ENCODE peak calls at places on chromosomes 12 and 14, in eight cellular contexts. I, B, F, X, E, S, L and Y are unnamed samples.

GRCh38 chr12:12918781-12919180 is 27.4 kb downstream of the GPRC5A start:
- DNase-seq in I (peak; percentile 39), B (no peak), F (no peak), X (no peak), E (no peak), S (no peak), L (no peak), Y (no peak)

GRCh38 chr12:77204055-77204454 is 138.7 kb upstream of the E2F7 start:
- DNase-seq in I (no peak), B (no peak), F (no peak), X (peak; percentile 18), E (peak; percentile 17), S (no peak), L (no peak), Y (no peak)

GRCh38 chr14:101707863-101708620 is 53.5 kb upstream of the PPP2R5C start:
- DNase-seq in I (no peak), B (no peak), F (no peak), X (no peak), E (no peak), S (no peak), L (no peak), Y (no peak)

GRCh38 chr12:60666895-60667294 is 1071.1 kb downstream of the SLC16A7 start:
- DNase-seq in I (no peak), B (no peak), F (no peak), X (no peak), E (no peak), S (no peak), L (no peak), Y (no peak)

GRCh38 chr14:56247495-56248087 is 129.4 kb downstream of the PELI2 start:
- DNase-seq in I (peak; percentile 19), B (no peak), F (no peak), X (no peak), E (peak; percentile 42), S (no peak), L (no peak), Y (no peak)

GRCh38 chr12:5390174-5390799 is 41.6 kb upstream of the NTF3 start:
- DNase-seq in I (no peak), B (no peak), F (no peak), X (no peak), E (no peak), S (no peak), L (no peak), Y (no peak)

GRCh38 chr14:55458800-55459577 is 18.6 kb upstream of the TBPL2 start:
- DNase-seq in I (no peak), B (no peak), F (no peak), X (peak; percentile 14), E (peak; percentile 64), S (no peak), L (no peak), Y (no peak)

GRCh38 chr14:74089251-74090020 is 4.7 kb downstream of the LIN52 start:
- DNase-seq in I (no peak), B (no peak), F (no peak), X (no peak), E (no peak), S (no peak), L (no peak), Y (no peak)

GRCh38 chr12:84502907-84503787 is 409.5 kb downstream of the SLC6A15 start:
- DNase-seq in I (peak; percentile 69), B (no peak), F (peak; percentile 37), X (peak; percentile 66), E (peak; percentile 78), S (no peak), L (peak; percentile 55), Y (peak; percentile 54)

GRCh38 chr12:617304-617915 is 45.8 kb downstream of the NINJ2 start:
- DNase-seq in I (peak; percentile 53), B (peak; percentile 83), F (no peak), X (no peak), E (peak; percentile 6), S (peak; percentile 74), L (no peak), Y (peak; percentile 22)

GRCh38 chr12:33012226-33012625 is 115.6 kb upstream of the PKP2 start:
- DNase-seq in I (no peak), B (no peak), F (no peak), X (no peak), E (no peak), S (no peak), L (no peak), Y (no peak)

GRCh38 chr12:91105807-91106206 is 5.5 kb downstream of the LUM start:
- DNase-seq in I (no peak), B (no peak), F (no peak), X (no peak), E (peak; percentile 33), S (no peak), L (no peak), Y (no peak)

GRCh38 chr14:50800032-50800431 is 30.9 kb downstream of the NIN start:
- DNase-seq in I (peak; percentile 4), B (no peak), F (no peak), X (no peak), E (peak; percentile 45), S (no peak), L (no peak), Y (no peak)

GRCh38 chr14:71327691-71328090 is 420.4 kb downstream of the PCNX1 start:
- DNase-seq in I (no peak), B (no peak), F (no peak), X (no peak), E (no peak), S (no peak), L (no peak), Y (no peak)

GRCh38 chr12:124772467-124773170 is 91.0 kb downstream of the SCARB1 start:
- DNase-seq in I (no peak), B (no peak), F (no peak), X (no peak), E (no peak), S (no peak), L (no peak), Y (no peak)

GRCh38 chr12:124774054-124774461 is 89.6 kb downstream of the SCARB1 start:
- DNase-seq in I (no peak), B (no peak), F (no peak), X (no peak), E (peak; percentile 77), S (no peak), L (no peak), Y (no peak)

GRCh38 chr12:124776126-124776513 is 87.5 kb downstream of the SCARB1 start:
- DNase-seq in I (no peak), B (no peak), F (no peak), X (no peak), E (no peak), S (no peak), L (no peak), Y (no peak)

GRCh38 chr12:124771462-124772361 is 92.0 kb downstream of the SCARB1 start:
- DNase-seq in I (peak; percentile 77), B (peak; percentile 91), F (no peak), X (peak; percentile 65), E (peak; percentile 68), S (peak; percentile 86), L (no peak), Y (peak; percentile 89)

DNA sequence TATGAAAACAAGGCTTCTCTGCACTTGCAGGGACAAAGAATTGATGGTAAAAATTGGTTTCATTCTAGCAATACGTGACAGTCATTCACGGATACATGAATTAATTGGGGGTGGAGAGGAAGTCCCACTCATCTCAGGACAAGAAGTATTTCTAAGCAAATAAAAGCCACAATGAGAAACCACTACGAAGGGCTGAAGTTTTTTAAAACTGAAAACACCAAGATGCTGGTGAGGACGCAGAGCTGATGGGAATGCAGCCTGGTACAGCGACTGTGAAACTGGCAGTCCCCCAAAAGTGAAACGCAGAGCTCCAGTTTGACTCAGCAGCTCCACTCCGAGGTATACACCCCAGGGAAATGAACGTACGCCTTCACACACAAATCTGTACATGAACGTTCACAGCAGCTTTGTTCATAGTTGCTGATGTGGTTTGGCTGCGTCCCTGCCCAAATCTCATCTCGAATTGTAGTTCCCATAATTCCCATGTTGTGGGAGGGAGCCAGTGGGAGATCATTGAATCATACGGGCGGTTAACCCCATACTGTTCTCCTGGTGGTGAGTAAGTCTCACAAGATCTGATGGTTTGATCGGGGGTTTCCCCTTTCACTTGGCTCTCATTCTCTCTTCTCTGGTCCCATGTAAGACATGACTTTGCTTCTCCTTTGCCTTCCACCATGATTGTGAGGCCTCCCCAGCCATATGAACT is 89.0 kb downstream of the SCARB1 start:
- DNase-seq in I (no peak), B (no peak), F (peak; percentile 88), X (peak; percentile 97), E (peak; percentile 100), S (no peak), L (no peak), Y (no peak)
- H3K4me3 ChIP-seq in I (no peak overlapping the region), B (peak overlapping the region; percentile 4), F (peak overlapping the region; percentile 29), X (peak overlapping the region; percentile 26), E (peak overlapping the region; percentile 40), S (peak overlapping the region; percentile 30), L (peak overlapping the region; percentile 27), Y (peak overlapping the region; percentile 38)

GRCh38 chr12:96516472-96517417 is 27.4 kb downstream of the CFAP54 start:
- DNase-seq in I (peak; percentile 84), B (peak; percentile 75), F (peak; percentile 41), X (peak; percentile 83), E (peak; percentile 83), S (peak; percentile 75), L (peak; percentile 65), Y (peak; percentile 91)
- TF ChIP-seq CTCF in I (peak; percentile 90), B (peak; percentile 54), F (peak; percentile 43), X (peak; percentile 59), E (peak; percentile 50), S (peak; percentile 71), L (peak; percentile 53), Y (peak; percentile 46)

GRCh38 chr12:125983094-125983783 is 918.0 kb downstream of the AACS start:
- DNase-seq in I (peak; percentile 39), B (no peak), F (no peak), X (no peak), E (no peak), S (no peak), L (no peak), Y (peak; percentile 23)
- H3K4me3 ChIP-seq in I (peak overlapping the region; percentile 37), B (peak overlapping the region; percentile 39), F (no peak overlapping the region), X (peak overlapping the region; percentile 37), E (no peak overlapping the region), S (peak overlapping the region; percentile 65), L (no peak overlapping the region), Y (peak overlapping the region; percentile 20)

DNA sequence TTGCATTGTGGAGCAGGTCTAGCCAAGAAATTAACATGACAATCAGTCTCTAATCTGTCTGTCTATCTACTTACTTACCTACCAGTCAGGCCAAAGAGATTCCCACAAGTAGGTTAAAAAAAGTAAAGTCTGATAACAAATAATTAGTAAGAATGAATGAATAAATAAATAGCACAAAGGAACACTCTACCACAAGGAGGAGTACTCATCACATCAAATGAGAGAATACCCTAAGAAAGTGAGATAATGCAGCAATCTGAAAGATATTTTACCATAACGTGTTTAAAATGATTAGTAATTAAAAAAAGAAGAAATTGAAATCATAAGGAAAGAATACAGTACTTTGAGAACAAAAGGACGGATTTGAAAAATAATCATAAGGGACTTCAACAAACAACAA is 187.2 kb downstream of the SYNE2 start:
- DNase-seq in I (peak; percentile 13), B (no peak), F (peak; percentile 7), X (no peak), E (peak; percentile 40), S (no peak), L (peak; percentile 10), Y (no peak)
- TF ChIP-seq CTCF in I (peak; percentile 32), B (no peak), F (peak; percentile 32), X (no peak), E (peak; percentile 47), S (peak; percentile 22), L (peak; percentile 60), Y (no peak)

GRCh38 chr12:104315326-104316224 is 12.0 kb downstream of the EID3 start:
- DNase-seq in I (no peak), B (no peak), F (no peak), X (no peak), E (no peak), S (no peak), L (no peak), Y (no peak)
- H3K4me3 ChIP-seq in I (peak overlapping the region; percentile 24), B (no peak overlapping the region), F (no peak overlapping the region), X (no peak overlapping the region), E (no peak overlapping the region), S (no peak overlapping the region), L (no peak overlapping the region), Y (no peak overlapping the region)